ENCODE peak calls at places on chromosomes 2 and 18, in five cellular contexts. V is breast epithelium, K is SK-N-SH, Z is hepatocyte, U is foreskin fibroblast. B is an unnamed sample.

GRCh38 chr2:171086352-171087290 is 74.1 kb downstream of the TLK1 start:
- DNase-seq in U (peak), K (peak), Z (peak), V (no peak), B (no peak)

GRCh38 chr2:105235388-105236059 is 6.0 kb upstream of the GPR45 start:
- DNase-seq in Z (peak), U (peak), V (peak), K (peak), B (peak)

GRCh38 chr2:105125920-105126319 is 88.1 kb downstream of the MRPS9 start:
- DNase-seq in V (no peak), K (no peak), U (no peak), Z (no peak), B (no peak)

GRCh38 chr18:76573325-76574025 is 78.4 kb upstream of the ZNF516 start:
- DNase-seq in U (peak), K (no peak), Z (no peak), V (no peak), B (no peak)

GRCh38 chr18:48728204-48728833 is 189.5 kb downstream of the CTIF start:
- DNase-seq in U (peak), V (no peak), Z (no peak), K (no peak), B (no peak)

GRCh38 chr2:181131584-181131983 is 151.2 kb downstream of the UBE2E3 start:
- DNase-seq in U (no peak), K (no peak), Z (no peak), V (no peak), B (no peak)

GRCh38 chr2:233449071-233449901 is 95.0 kb downstream of the DGKD start:
- DNase-seq in Z (peak), K (peak), U (peak), V (peak), B (no peak)

GRCh38 chr2:18369750-18370149 is 190.7 kb downstream of the RDH14 start:
- DNase-seq in Z (no peak), V (no peak), U (peak), K (no peak), B (no peak)

GRCh38 chr2:215598376-215598975 is 162.6 kb upstream of the FN1 start:
- DNase-seq in U (peak), K (no peak), V (no peak), Z (no peak), B (no peak)

GRCh38 chr2:173165443-173166234 is 90.0 kb downstream of the MAP3K20 start:
- DNase-seq in V (no peak), Z (no peak), U (no peak), K (no peak), B (no peak)

GRCh38 chr18:34787931-34788532 is 77.9 kb downstream of the DTNA start:
- DNase-seq in Z (peak), K (peak), V (no peak), U (peak), B (peak)

GRCh38 chr18:3447035-3447894 is 2.7 kb upstream of the TGIF1 start:
- DNase-seq in K (peak), Z (peak), U (peak), V (peak), B (peak)

GRCh38 chr2:46847726-46848421 is 67.7 kb downstream of the MCFD2 start:
- DNase-seq in Z (peak), K (no peak), U (peak), V (no peak), B (no peak)

GRCh38 chr2:157603203-157603602 is 25.5 kb downstream of the ACVR1C start:
- DNase-seq in K (no peak), U (no peak), V (no peak), Z (no peak), B (no peak)

GRCh38 chr2:74383254-74383653 is 3.1 kb upstream of the DCTN1 start:
- DNase-seq in K (no peak), U (peak), V (no peak), Z (no peak), B (no peak)

GRCh38 chr2:60820416-60821132 is 60.8 kb upstream of the REL start:
- DNase-seq in V (no peak), Z (no peak), K (no peak), U (no peak), B (no peak)

GRCh38 chr2:54589340-54590215 is 133.5 kb downstream of the SPTBN1 start:
- DNase-seq in Z (peak), V (no peak), K (peak), U (no peak), B (no peak)

GRCh38 chr2:113025751-113026150 is 20.5 kb downstream of the IL36A start:
- DNase-seq in K (no peak), U (no peak), Z (no peak), V (no peak), B (no peak)

GRCh38 chr2:126822115-126822514 is 76.6 kb upstream of the TEX51 start:
- DNase-seq in U (no peak), V (no peak), K (no peak), Z (no peak), B (no peak)

GRCh38 chr2:162327134-162327769 is 8.8 kb upstream of the IFIH1 start:
- DNase-seq in V (no peak), U (peak), K (no peak), Z (peak), B (no peak)

GRCh38 chr2:172208881-172209325 is 106.2 kb upstream of the DLX2 start:
- DNase-seq in U (peak), V (no peak), Z (no peak), K (no peak), B (no peak)

GRCh38 chr2:64259301-64259700 is 115.1 kb upstream of the PELI1 start:
- DNase-seq in K (peak), U (peak), Z (no peak), V (no peak), B (peak)

GRCh38 chr2:119549236-119549635 is 5.0 kb downstream of the CFAP221 start:
- DNase-seq in U (peak), Z (peak), K (peak), V (no peak), B (no peak)

GRCh38 chr2:149702571-149702970 is 115.0 kb upstream of the MMADHC start:
- DNase-seq in K (no peak), U (no peak), Z (no peak), V (no peak), B (no peak)

GRCh38 chr2:232611559-232612218 is 21.7 kb upstream of the EFHD1 start:
- DNase-seq in Z (peak), V (peak), U (peak), K (peak), B (peak)

GRCh38 chr18:25799221-25799620 is 291.2 kb downstream of the SS18 start:
- DNase-seq in V (no peak), K (no peak), U (no peak), Z (no peak), B (no peak)

GRCh38 chr2:143939976-143940375 is 579.9 kb downstream of the ZEB2 start:
- DNase-seq in V (no peak), U (peak), K (no peak), Z (no peak), B (no peak)

GRCh38 chr2:9261231-9261883 is 54.7 kb downstream of the ASAP2 start:
- DNase-seq in V (no peak), Z (no peak), U (peak), K (no peak), B (peak)

DNA sequence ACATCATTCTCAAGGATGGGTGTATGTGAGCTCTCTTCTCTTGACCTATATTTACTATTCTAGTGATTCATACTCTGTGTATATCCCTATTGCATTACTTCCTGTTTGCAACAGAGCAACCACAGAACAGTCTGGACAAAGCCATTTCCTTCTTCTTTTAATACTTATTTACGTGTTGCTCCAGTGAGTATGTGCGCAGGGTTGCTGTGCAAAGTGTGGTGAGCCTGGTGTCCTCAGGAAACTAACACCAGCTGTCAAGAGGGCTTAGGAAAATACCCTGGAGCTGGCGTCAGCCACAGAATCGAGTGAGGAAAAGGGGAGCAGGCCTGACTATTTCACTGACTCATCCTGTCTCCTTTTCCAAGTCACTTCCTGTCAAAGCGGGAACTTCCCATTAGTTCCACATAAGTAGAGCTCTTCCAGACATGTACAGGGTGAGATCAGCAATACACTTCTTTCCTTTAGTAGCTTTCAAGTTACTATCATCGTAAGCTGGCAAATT is 214.1 kb upstream of the COPS8 start:
- DNase-seq in Z (peak), V (no peak), U (peak), K (no peak), B (peak)
- H3K4me3 ChIP-seq in Z (no peak), V (no peak), U (no peak), K (no peak), B (no peak)

DNA sequence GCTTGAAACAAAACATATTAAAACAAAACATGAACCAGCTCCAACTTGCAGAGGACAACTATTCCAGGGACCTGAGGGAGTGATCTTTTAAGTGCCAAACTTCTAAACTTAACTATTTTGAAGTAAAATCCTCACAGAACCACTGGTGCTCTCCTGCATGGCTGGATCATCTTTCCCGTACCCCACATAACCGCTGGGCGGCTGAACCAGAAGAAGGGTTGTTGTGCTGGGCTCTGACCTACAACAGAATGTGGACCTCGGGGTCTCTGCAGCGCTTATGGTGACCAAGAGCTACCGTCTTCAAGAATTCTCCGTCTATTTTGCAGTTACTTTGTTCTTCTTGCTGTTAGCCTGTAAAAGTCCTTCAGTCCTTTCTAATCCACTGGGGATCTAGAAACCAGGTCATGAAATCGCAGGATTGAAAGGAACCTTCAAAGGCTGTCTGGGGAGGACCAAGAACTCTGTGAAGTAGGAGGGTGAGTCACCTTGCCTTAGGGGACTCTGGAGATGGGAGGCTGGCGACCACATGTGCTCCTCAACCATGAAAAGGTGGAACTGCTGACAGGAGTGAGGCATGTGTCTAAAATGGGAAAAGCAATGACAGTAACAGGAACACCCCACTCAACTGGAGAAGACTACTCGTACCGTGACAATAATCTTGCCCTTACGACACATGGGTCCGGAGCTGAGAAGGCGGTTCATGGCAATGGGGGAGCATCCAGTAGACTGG is 46.6 kb downstream of the HDLBP start:
- DNase-seq in V (no peak), Z (no peak), K (no peak), U (peak), B (no peak)
- H3K4me3 ChIP-seq in V (no peak), Z (no peak), K (no peak), U (peak), B (no peak)

GRCh38 chr18:58103339-58103930 is 59.4 kb downstream of the NEDD4L start:
- DNase-seq in U (no peak), V (no peak), Z (no peak), K (no peak), B (no peak)

GRCh38 chr18:58105206-58105907 is 61.3 kb downstream of the NEDD4L start:
- DNase-seq in U (no peak), K (no peak), Z (no peak), V (no peak), B (no peak)

GRCh38 chr18:58104071-58104470 is 60.0 kb downstream of the NEDD4L start:
- DNase-seq in Z (no peak), U (no peak), K (no peak), V (no peak), B (no peak)

GRCh38 chr18:58106674-58107058 is 62.6 kb downstream of the NEDD4L start:
- DNase-seq in K (no peak), U (no peak), Z (no peak), V (no peak), B (no peak)

GRCh38 chr18:58105908-58106673 is 62.1 kb downstream of the NEDD4L start:
- DNase-seq in Z (no peak), V (no peak), K (peak), U (no peak), B (no peak)
- H3K4me3 ChIP-seq in Z (no peak), V (no peak), K (no peak), U (no peak), B (no peak)

GRCh38 chr2:132731431-132731830 is 61.4 kb upstream of the LYPD1 start:
- DNase-seq in K (no peak), V (no peak), Z (no peak), U (no peak), B (no peak)
- H3K4me3 ChIP-seq in K (no peak), V (no peak), Z (no peak), U (no peak), B (no peak)

DNA sequence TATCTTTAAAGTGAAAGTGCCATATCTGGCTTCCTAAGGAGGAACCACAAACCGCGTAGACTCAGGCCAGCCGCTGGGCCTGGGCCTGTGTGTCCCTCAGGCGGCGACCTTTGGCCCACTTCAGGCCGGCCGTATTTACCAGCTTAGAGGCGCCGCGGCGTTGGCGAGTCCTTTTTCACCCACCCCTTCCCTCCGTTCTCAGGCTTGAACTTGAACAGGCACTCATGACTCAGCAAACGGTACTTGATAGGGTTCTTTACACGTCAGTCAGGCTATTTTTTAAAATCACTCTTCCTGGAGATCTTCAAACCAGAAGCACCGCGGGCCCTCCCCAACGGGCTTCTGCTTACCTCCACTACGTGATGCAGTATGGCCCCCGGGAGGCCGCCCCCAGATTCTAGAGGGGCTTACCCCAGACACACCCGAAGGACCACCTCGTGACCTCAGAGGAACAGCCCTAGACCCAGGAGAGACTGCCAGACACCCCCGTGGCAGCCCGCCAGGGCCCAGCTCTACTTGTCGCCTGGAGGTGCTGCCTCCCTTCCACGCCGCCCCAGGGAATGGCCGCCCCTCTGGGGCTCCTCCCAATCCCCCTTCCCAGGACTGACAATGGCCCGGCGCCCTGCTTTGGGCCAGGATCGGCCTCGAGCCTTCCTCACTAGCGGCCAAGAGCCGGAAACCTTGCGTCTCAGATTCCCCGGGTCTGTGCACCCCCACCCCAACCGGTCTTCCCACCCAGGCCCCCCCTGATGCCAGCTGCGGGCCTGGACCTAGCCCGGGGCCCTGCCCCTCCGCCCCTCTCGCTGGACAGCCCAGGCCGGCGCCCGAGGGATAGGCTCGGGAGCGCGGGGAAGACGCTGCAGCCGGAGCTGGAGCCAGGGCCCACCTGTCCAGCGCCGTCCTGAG is 33.8 kb upstream of the IMPA2 start:
- DNase-seq in U (peak), K (no peak), V (peak), Z (peak), B (peak)
- H3K4me3 ChIP-seq in U (peak), K (no peak), V (peak), Z (no peak), B (peak)

GRCh38 chr2:28268386-28268785 is 124.3 kb upstream of the FOSL2 start:
- DNase-seq in U (no peak), Z (no peak), K (no peak), V (no peak), B (no peak)

GRCh38 chr2:28271231-28271913 is 121.3 kb upstream of the FOSL2 start:
- DNase-seq in Z (no peak), V (no peak), K (no peak), U (no peak), B (no peak)

GRCh38 chr2:28270456-28271146 is 122.1 kb upstream of the FOSL2 start:
- DNase-seq in V (no peak), K (no peak), Z (no peak), U (no peak), B (no peak)

GRCh38 chr2:28267282-28267681 is 125.4 kb upstream of the FOSL2 start:
- DNase-seq in V (no peak), U (no peak), Z (no peak), K (no peak), B (no peak)

GRCh38 chr2:28269019-28269784 is 123.5 kb upstream of the FOSL2 start:
- DNase-seq in V (no peak), U (peak), Z (peak), K (peak), B (no peak)
- H3K4me3 ChIP-seq in V (no peak), U (no peak), Z (no peak), K (no peak), B (no peak)

GRCh38 chr2:88452151-88452851 is at the start of gene FOXI3:
- DNase-seq in V (no peak), Z (peak), U (peak), K (peak), B (no peak)
- H3K4me3 ChIP-seq in V (no peak), Z (no peak), U (no peak), K (peak), B (no peak)

GRCh38 chr2:223053431-223054192 is 1.6 kb downstream of the KCNE4 start:
- DNase-seq in K (no peak), U (no peak), V (no peak), Z (no peak), B (no peak)
- H3K4me3 ChIP-seq in K (no peak), U (peak), V (peak), Z (no peak), B (peak)